ENCODE peak calls at places on chromosomes 7 and 10, in four cellular contexts. F is A673, P is fibroblast of lung, V is SK-N-MC. Q is an unnamed sample.

GRCh38 chr7:148963583-148964509 is 64.5 kb downstream of the PDIA4 start:
- DNase-seq in F (no peak), P (peak), V (no peak), Q (no peak)

GRCh38 chr10:103772096-103772845 is 83.1 kb downstream of the SH3PXD2A start:
- DNase-seq in F (peak), P (peak), V (no peak), Q (no peak)

GRCh38 chr10:2207246-2207922 is 470.1 kb upstream of the ADARB2 start:
- DNase-seq in F (no peak), P (no peak), V (no peak), Q (no peak)

GRCh38 chr10:19204239-19204917 is 155.8 kb downstream of the MALRD1 start:
- DNase-seq in F (no peak), P (no peak), V (no peak), Q (no peak)

GRCh38 chr7:92835140-92835850 is 1.1 kb downstream of the CDK6 start:
- DNase-seq in F (peak), P (peak), V (no peak), Q (no peak)

GRCh38 chr10:16689636-16690035 is 127.6 kb downstream of the RSU1 start:
- DNase-seq in F (no peak), P (no peak), V (no peak), Q (no peak)

GRCh38 chr10:121709674-121710073 is 111.4 kb upstream of the FGFR2 start:
- DNase-seq in F (no peak), P (no peak), V (no peak), Q (no peak)

GRCh38 chr10:23994459-23995046 is 214.4 kb upstream of the KIAA1217 start:
- DNase-seq in F (peak), P (peak), V (no peak), Q (no peak)

GRCh38 chr10:97861351-97861750 is 11.7 kb downstream of the GOLGA7B start:
- DNase-seq in F (peak), P (peak), V (no peak), Q (no peak)

GRCh38 chr7:80622531-80622930 is 15.9 kb upstream of the CD36 start:
- DNase-seq in F (no peak), P (peak), V (no peak), Q (no peak)

GRCh38 chr10:14595526-14596182 is 179.0 kb downstream of the FAM107B start:
- DNase-seq in F (no peak), P (no peak), V (no peak), Q (no peak)

GRCh38 chr10:130807721-130808120 is 503.8 kb downstream of the TCERG1L start:
- DNase-seq in F (peak), P (no peak), V (no peak), Q (no peak)

GRCh38 chr10:132138596-132138995 is 48.2 kb upstream of the DPYSL4 start:
- DNase-seq in F (no peak), P (no peak), V (no peak), Q (no peak)

GRCh38 chr7:50610521-50611277 is 45.5 kb upstream of the DDC start:
- DNase-seq in F (no peak), P (peak), V (no peak), Q (no peak)

GRCh38 chr10:83373659-83374058 is 765.6 kb upstream of the GHITM start:
- DNase-seq in F (peak), P (no peak), V (no peak), Q (no peak)

GRCh38 chr7:50687096-50687495 is 95.6 kb downstream of the GRB10 start:
- DNase-seq in F (no peak), P (no peak), V (no peak), Q (no peak)

GRCh38 chr7:102872460-102872859 is 40.3 kb upstream of the LRRC17 start:
- DNase-seq in F (peak), P (peak), V (no peak), Q (no peak)

GRCh38 chr10:2210083-2210482 is 472.8 kb upstream of the ADARB2 start:
- DNase-seq in F (no peak), P (no peak), V (no peak), Q (no peak)

GRCh38 chr7:129778770-129779601 is 167.5 kb downstream of the NRF1 start:
- DNase-seq in F (peak), P (no peak), V (no peak), Q (no peak)

GRCh38 chr10:31051703-31052102 is 20.0 kb upstream of the ZNF438 start:
- DNase-seq in F (no peak), P (no peak), V (no peak), Q (no peak)

GRCh38 chr10:117134084-117135025 is 3.7 kb downstream of the VAX1 start:
- DNase-seq in F (peak), P (no peak), V (no peak), Q (no peak)

GRCh38 chr10:47378606-47379444 is 5.3 kb downstream of the ZNF488 start:
- DNase-seq in F (no peak), P (no peak), V (no peak), Q (no peak)

GRCh38 chr10:114548662-114549061 is 109.4 kb downstream of the ABLIM1 start:
- DNase-seq in F (no peak), P (peak), V (no peak), Q (peak)

GRCh38 chr7:16564909-16565426 is 38.3 kb downstream of the LRRC72 start:
- DNase-seq in F (peak), P (peak), V (peak), Q (peak)

GRCh38 chr7:16795624-16796023 is 9.2 kb downstream of the AGR2 start:
- DNase-seq in F (peak), P (no peak), V (no peak), Q (peak)

GRCh38 chr7:6705959-6706665 is 635 bp downstream of the ZNF12 start:
- DNase-seq in F (peak), P (peak), V (no peak), Q (no peak)

Q was measured in SHP77 treated with DMSO at 0.1 percent for 48 hours.